ENCODE peak calls at places on chromosomes 16 and 17, in six cellular contexts. One of them, this sample, is unnamed.

GRCh38 chr16:80084614-80085013 is 456.2 kb upstream of the DYNLRB2 start:
- DNase-seq in Calu3: peak
- DNase-seq in nephron progenitor cell: peak
- DNase-seq in anterior cingulate cortex: peak
- DNase-seq in pancreas: peak
- DNase-seq in EL: peak
- DNase-seq in this sample: no peak

GRCh38 chr16:56855201-56855600 is 9.8 kb upstream of the SLC12A3 start:
- DNase-seq in pancreas: no peak
- DNase-seq in nephron progenitor cell: no peak
- DNase-seq in Calu3: no peak
- DNase-seq in EL: no peak
- DNase-seq in anterior cingulate cortex: no peak
- DNase-seq in this sample: no peak

GRCh38 chr17:45261577-45262515 is at the start of gene SPATA32:
- DNase-seq in nephron progenitor cell: peak
- DNase-seq in anterior cingulate cortex: peak
- DNase-seq in EL: no peak
- DNase-seq in Calu3: no peak
- DNase-seq in pancreas: peak
- DNase-seq in this sample: peak

GRCh38 chr17:76709077-76709950 is 1.5 kb downstream of the MXRA7 start:
- DNase-seq in anterior cingulate cortex: no peak
- DNase-seq in nephron progenitor cell: peak
- DNase-seq in EL: peak
- DNase-seq in pancreas: peak
- DNase-seq in Calu3: no peak
- DNase-seq in this sample: no peak

GRCh38 chr17:673200-673681 is 41.4 kb downstream of the VPS53 start:
- DNase-seq in pancreas: no peak
- DNase-seq in anterior cingulate cortex: no peak
- DNase-seq in EL: no peak
- DNase-seq in nephron progenitor cell: peak
- DNase-seq in Calu3: no peak
- DNase-seq in this sample: no peak

GRCh38 chr17:79874329-79874981 is 35.2 kb upstream of the CBX4 start:
- DNase-seq in anterior cingulate cortex: no peak
- DNase-seq in nephron progenitor cell: no peak
- DNase-seq in pancreas: no peak
- DNase-seq in Calu3: peak
- DNase-seq in EL: peak
- DNase-seq in this sample: no peak

GRCh38 chr16:87367556-87367955 is 16.0 kb downstream of the FBXO31 start:
- DNase-seq in Calu3: no peak
- DNase-seq in nephron progenitor cell: no peak
- DNase-seq in pancreas: no peak
- DNase-seq in anterior cingulate cortex: no peak
- DNase-seq in EL: no peak
- DNase-seq in this sample: no peak

GRCh38 chr16:51427081-51427480 is 276.0 kb upstream of the SALL1 start:
- DNase-seq in EL: no peak
- DNase-seq in anterior cingulate cortex: no peak
- DNase-seq in pancreas: no peak
- DNase-seq in nephron progenitor cell: no peak
- DNase-seq in Calu3: no peak
- DNase-seq in this sample: no peak

GRCh38 chr17:80219013-80219776 is 938 bp downstream of the SGSH start:
- DNase-seq in EL: peak
- DNase-seq in Calu3: peak
- DNase-seq in pancreas: peak
- DNase-seq in nephron progenitor cell: no peak
- DNase-seq in anterior cingulate cortex: no peak
- DNase-seq in this sample: peak

GRCh38 chr17:55731586-55732250 is 9.1 kb upstream of the TMEM100 start:
- DNase-seq in EL: no peak
- DNase-seq in anterior cingulate cortex: no peak
- DNase-seq in pancreas: no peak
- DNase-seq in nephron progenitor cell: no peak
- DNase-seq in Calu3: no peak
- DNase-seq in this sample: no peak

GRCh38 chr17:49117581-49118230 is 14.9 kb upstream of the B4GALNT2 start:
- DNase-seq in Calu3: no peak
- DNase-seq in anterior cingulate cortex: no peak
- DNase-seq in EL: no peak
- DNase-seq in nephron progenitor cell: no peak
- DNase-seq in pancreas: no peak
- DNase-seq in this sample: no peak

GRCh38 chr16:2815299-2815771 is 1.7 kb upstream of the PRSS21 start:
- DNase-seq in nephron progenitor cell: no peak
- DNase-seq in pancreas: no peak
- DNase-seq in Calu3: no peak
- DNase-seq in anterior cingulate cortex: no peak
- DNase-seq in EL: no peak
- DNase-seq in this sample: no peak

GRCh38 chr16:50497592-50497991 is 50.6 kb upstream of the NKD1 start:
- DNase-seq in EL: peak
- DNase-seq in nephron progenitor cell: no peak
- DNase-seq in anterior cingulate cortex: no peak
- DNase-seq in pancreas: no peak
- DNase-seq in Calu3: no peak
- DNase-seq in this sample: no peak

GRCh38 chr16:3020247-3020603 is at the start of gene TNFRSF12A:
- DNase-seq in nephron progenitor cell: peak
- DNase-seq in pancreas: peak
- DNase-seq in anterior cingulate cortex: no peak
- DNase-seq in Calu3: peak
- DNase-seq in EL: peak
- DNase-seq in this sample: peak

GRCh38 chr17:61405047-61405685 is 5.5 kb downstream of the TBX2 start:
- DNase-seq in Calu3: no peak
- DNase-seq in pancreas: no peak
- DNase-seq in anterior cingulate cortex: no peak
- DNase-seq in nephron progenitor cell: peak
- DNase-seq in EL: no peak
- DNase-seq in this sample: no peak

GRCh38 chr16:53745126-53745525 is 41.2 kb downstream of the FTO start:
- DNase-seq in EL: peak
- DNase-seq in anterior cingulate cortex: no peak
- DNase-seq in Calu3: no peak
- DNase-seq in pancreas: no peak
- DNase-seq in nephron progenitor cell: no peak
- DNase-seq in this sample: no peak

GRCh38 chr16:83615981-83616380 is 191.8 kb upstream of the HSBP1 start:
- DNase-seq in anterior cingulate cortex: no peak
- DNase-seq in EL: peak
- DNase-seq in nephron progenitor cell: no peak
- DNase-seq in Calu3: no peak
- DNase-seq in pancreas: no peak
- DNase-seq in this sample: no peak

GRCh38 chr16:5328546-5328945 is 231.0 kb upstream of the EEF2KMT start:
- DNase-seq in EL: no peak
- DNase-seq in Calu3: no peak
- DNase-seq in nephron progenitor cell: no peak
- DNase-seq in anterior cingulate cortex: no peak
- DNase-seq in pancreas: no peak
- DNase-seq in this sample: no peak

GRCh38 chr16:85678821-85679220 is 9.9 kb downstream of the GINS2 start:
- DNase-seq in EL: no peak
- DNase-seq in Calu3: no peak
- DNase-seq in anterior cingulate cortex: no peak
- DNase-seq in pancreas: no peak
- DNase-seq in nephron progenitor cell: no peak
- DNase-seq in this sample: no peak

GRCh38 chr16:18932243-18932997 is 6.2 kb upstream of the SMG1 start:
- DNase-seq in nephron progenitor cell: no peak
- DNase-seq in pancreas: no peak
- DNase-seq in EL: peak
- DNase-seq in Calu3: no peak
- DNase-seq in anterior cingulate cortex: no peak
- DNase-seq in this sample: no peak

GRCh38 chr17:1154704-1155103 is 25.1 kb downstream of the ABR start:
- DNase-seq in nephron progenitor cell: no peak
- DNase-seq in EL: no peak
- DNase-seq in Calu3: no peak
- DNase-seq in anterior cingulate cortex: peak
- DNase-seq in pancreas: no peak
- DNase-seq in this sample: no peak

GRCh38 chr16:30005341-30006094 is 5.3 kb downstream of the DOC2A start:
- DNase-seq in nephron progenitor cell: peak
- DNase-seq in Calu3: peak
- DNase-seq in EL: peak
- DNase-seq in pancreas: peak
- DNase-seq in anterior cingulate cortex: no peak
- DNase-seq in this sample: no peak

GRCh38 chr17:15384142-15384803 is 42.9 kb upstream of the TEKT3 start:
- DNase-seq in nephron progenitor cell: no peak
- DNase-seq in pancreas: no peak
- DNase-seq in anterior cingulate cortex: peak
- DNase-seq in EL: peak
- DNase-seq in Calu3: no peak
- DNase-seq in this sample: no peak